ENCODE peak calls at places on chromosomes 16 and 17, in four cellular contexts. U is neural progenitor cell, C is fibroblast of lung, Q is HCT116. R is an unnamed sample. For H4K20me1, the result is how much of the 10 kb centered on the place peaks cover.

GRCh38 chr17:18093616-18094408 is 6.1 kb downstream of the DRG2 start:
- DNase-seq in U (peak), C (peak), Q (peak), R (peak)

GRCh38 chr17:45171338-45172231 is 9.9 kb downstream of the HEXIM2 start:
- DNase-seq in U (peak), C (peak), Q (no peak), R (peak)

GRCh38 chr16:69132424-69133252 is at the start of the genes CHTF8 and UTP4:
- DNase-seq in U (peak), C (peak), Q (peak), R (peak)

GRCh38 chr17:29930399-29931010 is 477 bp upstream of the SSH2 start:
- DNase-seq in U (peak), C (peak), Q (no peak), R (no peak)

GRCh38 chr16:2752850-2753522 is 548 bp downstream of the SRRM2 start:
- DNase-seq in U (peak), C (peak), Q (peak), R (peak)

GRCh38 chr16:81238296-81239011 is at the start of gene BCO1:
- DNase-seq in U (peak), C (peak), Q (no peak), R (peak)

GRCh38 chr16:83530293-83530692 is 277.5 kb upstream of the HSBP1 start:
- DNase-seq in U (no peak), C (no peak), Q (no peak), R (no peak)

GRCh38 chr17:41467546-41467945 is 360 bp upstream of the KRT32 start:
- DNase-seq in U (no peak), C (no peak), Q (no peak), R (no peak)

GRCh38 chr17:17103160-17103559 is 60.9 kb downstream of the MPRIP start:
- DNase-seq in U (no peak), C (no peak), Q (no peak), R (no peak)

GRCh38 chr17:39927101-39927927 is at the start of the genes LRRC3C and ORMDL3:
- DNase-seq in U (peak), C (peak), Q (peak), R (peak)
- H4K20me1 ChIP-seq in U (under half), C (under half), Q (under half), R (under half)

GRCh38 chr17:55158439-55158838 is 106.3 kb upstream of the HLF start:
- DNase-seq in U (no peak), C (no peak), Q (no peak), R (no peak)
- TF ChIP-seq CTCF in U (no peak), C (no peak), Q (no peak), R (no peak)

DNA sequence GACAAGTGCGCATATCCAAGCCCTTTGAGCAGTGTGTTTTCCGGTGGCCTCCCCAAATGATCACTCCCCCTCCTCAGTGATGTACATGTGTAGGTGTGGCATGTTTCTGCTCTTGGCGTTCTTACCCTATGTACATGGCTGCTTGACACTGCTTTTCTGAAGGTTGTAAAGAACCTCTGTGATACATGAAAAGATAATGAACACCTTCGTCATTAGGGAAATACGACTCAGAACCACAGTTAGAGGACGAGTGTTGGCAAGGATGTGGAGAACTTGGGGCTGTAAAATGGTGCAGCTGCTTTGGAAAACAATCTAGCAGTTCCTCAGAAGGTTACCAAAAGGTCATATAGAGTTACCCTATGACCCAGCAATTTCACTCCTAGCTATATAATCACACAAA is 28.6 kb downstream of the CEP95 start:
- DNase-seq in U (no peak), C (no peak), Q (no peak), R (no peak)
- H4K20me1 ChIP-seq in U (under half), C (under half), Q (under half), R (under half)

GRCh38 chr17:28720247-28720996 is 637 bp downstream of the RPL23A start:
- DNase-seq in U (no peak), C (no peak), Q (no peak), R (no peak)
- TF ChIP-seq CTCF in U (peak), C (no peak), Q (peak), R (peak)

DNA sequence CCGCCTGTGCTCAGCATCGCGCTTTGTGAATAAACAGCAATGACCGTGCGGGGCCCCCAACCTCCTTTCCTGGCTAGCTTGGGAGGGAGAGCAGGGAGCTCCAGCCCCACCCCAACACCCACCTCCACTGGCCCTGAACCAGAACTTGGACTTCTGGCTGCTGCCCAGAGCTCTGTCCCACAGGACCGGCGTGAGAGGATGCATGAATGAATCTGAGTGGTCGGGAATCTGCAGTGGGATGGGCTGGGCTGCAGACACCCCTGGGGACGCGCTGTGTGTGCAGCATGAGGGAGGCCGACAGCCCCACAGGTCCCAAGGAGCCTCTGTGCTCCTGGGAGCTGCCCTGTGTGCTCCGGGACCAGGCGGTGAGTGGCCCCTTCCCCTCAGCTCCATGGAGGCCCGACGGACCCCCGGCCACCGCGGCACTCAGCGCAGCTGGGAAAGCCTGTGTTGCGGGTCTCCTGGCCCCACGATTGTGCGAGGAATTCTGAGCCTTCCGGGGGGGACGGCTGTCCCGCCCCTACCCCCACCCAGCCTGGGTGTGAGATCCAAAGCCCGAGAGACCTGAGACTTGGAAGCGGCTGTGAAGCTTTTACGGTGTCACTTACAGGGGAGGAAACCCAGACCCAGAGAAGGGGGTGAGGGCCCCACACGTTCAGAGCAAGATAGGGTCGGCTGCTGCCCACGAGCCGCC is 5.5 kb downstream of the PIEZO1 start:
- DNase-seq in U (no peak), C (peak), Q (no peak), R (no peak)
- H4K20me1 ChIP-seq in U (under half), C (under half), Q (under half), R (under half)